ENCODE peak calls at places on chromosomes 2 and 18, in nine cellular contexts. One of them, this sample, is unnamed.

GRCh38 chr2:239252433-239253200 is 148.2 kb downstream of the HDAC4 start:
- DNase-seq in mesothelial cell of epicardium: no peak
- DNase-seq in CD8-positive, alpha-beta T cell: no peak
- DNase-seq in naive thymus-derived CD8-positive, alpha-beta T cell: no peak
- DNase-seq in heart right ventricle: peak
- DNase-seq in stomach: no peak
- DNase-seq in hypothalamus: no peak
- DNase-seq in central memory CD8-positive, alpha-beta T cell: no peak
- DNase-seq in ovary: no peak
- DNase-seq in this sample: no peak

GRCh38 chr2:200756618-200757321 is 54.9 kb upstream of the BZW1 start:
- DNase-seq in mesothelial cell of epicardium: no peak
- DNase-seq in CD8-positive, alpha-beta T cell: no peak
- DNase-seq in naive thymus-derived CD8-positive, alpha-beta T cell: no peak
- DNase-seq in heart right ventricle: no peak
- DNase-seq in stomach: no peak
- DNase-seq in hypothalamus: no peak
- DNase-seq in central memory CD8-positive, alpha-beta T cell: no peak
- DNase-seq in ovary: no peak
- DNase-seq in this sample: no peak

GRCh38 chr2:170218456-170218855 is 40.5 kb downstream of the MYO3B start:
- DNase-seq in mesothelial cell of epicardium: no peak
- DNase-seq in CD8-positive, alpha-beta T cell: no peak
- DNase-seq in naive thymus-derived CD8-positive, alpha-beta T cell: no peak
- DNase-seq in heart right ventricle: no peak
- DNase-seq in stomach: no peak
- DNase-seq in hypothalamus: no peak
- DNase-seq in central memory CD8-positive, alpha-beta T cell: no peak
- DNase-seq in ovary: no peak
- DNase-seq in this sample: no peak

GRCh38 chr2:98568161-98568956 is 40.0 kb downstream of the COA5 start:
- DNase-seq in mesothelial cell of epicardium: no peak
- DNase-seq in CD8-positive, alpha-beta T cell: no peak
- DNase-seq in naive thymus-derived CD8-positive, alpha-beta T cell: no peak
- DNase-seq in heart right ventricle: no peak
- DNase-seq in stomach: no peak
- DNase-seq in hypothalamus: no peak
- DNase-seq in central memory CD8-positive, alpha-beta T cell: no peak
- DNase-seq in ovary: no peak
- DNase-seq in this sample: no peak

GRCh38 chr2:130829020-130829419 is 7.7 kb upstream of the ARHGEF4 start:
- DNase-seq in mesothelial cell of epicardium: no peak
- DNase-seq in CD8-positive, alpha-beta T cell: no peak
- DNase-seq in naive thymus-derived CD8-positive, alpha-beta T cell: no peak
- DNase-seq in heart right ventricle: no peak
- DNase-seq in stomach: no peak
- DNase-seq in hypothalamus: no peak
- DNase-seq in central memory CD8-positive, alpha-beta T cell: no peak
- DNase-seq in ovary: no peak
- DNase-seq in this sample: no peak

GRCh38 chr2:101518470-101519172 is 43.7 kb upstream of the RFX8 start:
- DNase-seq in mesothelial cell of epicardium: no peak
- DNase-seq in CD8-positive, alpha-beta T cell: no peak
- DNase-seq in naive thymus-derived CD8-positive, alpha-beta T cell: no peak
- DNase-seq in heart right ventricle: peak
- DNase-seq in stomach: peak
- DNase-seq in hypothalamus: no peak
- DNase-seq in central memory CD8-positive, alpha-beta T cell: no peak
- DNase-seq in ovary: peak
- DNase-seq in this sample: peak

GRCh38 chr2:142037051-142037450 is 93.8 kb downstream of the LRP1B start:
- DNase-seq in mesothelial cell of epicardium: no peak
- DNase-seq in CD8-positive, alpha-beta T cell: no peak
- DNase-seq in naive thymus-derived CD8-positive, alpha-beta T cell: no peak
- DNase-seq in heart right ventricle: no peak
- DNase-seq in stomach: no peak
- DNase-seq in hypothalamus: no peak
- DNase-seq in central memory CD8-positive, alpha-beta T cell: no peak
- DNase-seq in ovary: no peak
- DNase-seq in this sample: no peak

GRCh38 chr2:160140471-160140870 is 59.6 kb downstream of the ITGB6 start:
- DNase-seq in mesothelial cell of epicardium: no peak
- DNase-seq in CD8-positive, alpha-beta T cell: no peak
- DNase-seq in naive thymus-derived CD8-positive, alpha-beta T cell: no peak
- DNase-seq in heart right ventricle: no peak
- DNase-seq in stomach: no peak
- DNase-seq in hypothalamus: no peak
- DNase-seq in central memory CD8-positive, alpha-beta T cell: no peak
- DNase-seq in ovary: no peak
- DNase-seq in this sample: no peak

GRCh38 chr2:201558232-201558631 is 85.1 kb downstream of the TMEM237 start:
- DNase-seq in mesothelial cell of epicardium: no peak
- DNase-seq in CD8-positive, alpha-beta T cell: no peak
- DNase-seq in naive thymus-derived CD8-positive, alpha-beta T cell: no peak
- DNase-seq in heart right ventricle: no peak
- DNase-seq in stomach: no peak
- DNase-seq in hypothalamus: no peak
- DNase-seq in central memory CD8-positive, alpha-beta T cell: no peak
- DNase-seq in ovary: no peak
- DNase-seq in this sample: no peak

GRCh38 chr2:4915348-4915747 is 776.8 kb upstream of the SOX11 start:
- DNase-seq in mesothelial cell of epicardium: no peak
- DNase-seq in CD8-positive, alpha-beta T cell: no peak
- DNase-seq in naive thymus-derived CD8-positive, alpha-beta T cell: no peak
- DNase-seq in heart right ventricle: no peak
- DNase-seq in stomach: no peak
- DNase-seq in hypothalamus: no peak
- DNase-seq in central memory CD8-positive, alpha-beta T cell: no peak
- DNase-seq in ovary: no peak
- DNase-seq in this sample: no peak

GRCh38 chr2:30276455-30276911 is 45.1 kb downstream of the LBH start:
- DNase-seq in mesothelial cell of epicardium: no peak
- DNase-seq in CD8-positive, alpha-beta T cell: no peak
- DNase-seq in naive thymus-derived CD8-positive, alpha-beta T cell: no peak
- DNase-seq in heart right ventricle: no peak
- DNase-seq in stomach: no peak
- DNase-seq in hypothalamus: no peak
- DNase-seq in central memory CD8-positive, alpha-beta T cell: no peak
- DNase-seq in ovary: no peak
- DNase-seq in this sample: no peak

GRCh38 chr2:3094999-3095958 is 282.3 kb downstream of the EIPR1 start:
- DNase-seq in mesothelial cell of epicardium: peak
- DNase-seq in CD8-positive, alpha-beta T cell: no peak
- DNase-seq in naive thymus-derived CD8-positive, alpha-beta T cell: no peak
- DNase-seq in heart right ventricle: no peak
- DNase-seq in stomach: no peak
- DNase-seq in hypothalamus: no peak
- DNase-seq in central memory CD8-positive, alpha-beta T cell: no peak
- DNase-seq in ovary: no peak
- DNase-seq in this sample: peak

GRCh38 chr2:104432401-104432800 is 421.5 kb upstream of the POU3F3 start:
- DNase-seq in mesothelial cell of epicardium: no peak
- DNase-seq in CD8-positive, alpha-beta T cell: no peak
- DNase-seq in naive thymus-derived CD8-positive, alpha-beta T cell: no peak
- DNase-seq in heart right ventricle: no peak
- DNase-seq in stomach: no peak
- DNase-seq in hypothalamus: no peak
- DNase-seq in central memory CD8-positive, alpha-beta T cell: no peak
- DNase-seq in ovary: no peak
- DNase-seq in this sample: no peak

GRCh38 chr18:77105021-77105420 is 27.6 kb downstream of the MBP start:
- DNase-seq in mesothelial cell of epicardium: no peak
- DNase-seq in CD8-positive, alpha-beta T cell: peak
- DNase-seq in naive thymus-derived CD8-positive, alpha-beta T cell: no peak
- DNase-seq in heart right ventricle: no peak
- DNase-seq in stomach: no peak
- DNase-seq in hypothalamus: no peak
- DNase-seq in central memory CD8-positive, alpha-beta T cell: no peak
- DNase-seq in ovary: no peak
- DNase-seq in this sample: no peak

This sample was measured in lung.